ENCODE peak calls at places on chromosomes 4 and X, in four cellular contexts. N, D, K and W are unnamed samples.

GRCh38 chrX:110317079-110317819 is 636 bp downstream of the AMMECR1 start:
- DNase-seq in K (no peak), N (no peak), D (peak; percentile 2), W (peak; percentile 5)

GRCh38 chr4:23097251-23097650 is 404.5 kb downstream of the GBA3 start:
- DNase-seq in N (no peak), K (no peak), D (no peak), W (no peak)

GRCh38 chr4:167903291-167903721 is 189.0 kb upstream of the ANXA10 start:
- DNase-seq in D (no peak), N (no peak), K (no peak), W (no peak)

GRCh38 chrX:9677098-9677739 is 88.4 kb downstream of the GPR143 start:
- DNase-seq in K (no peak), D (no peak), N (peak; percentile 23), W (peak; percentile 25)

GRCh38 chr4:66555301-66555700 is 885.0 kb upstream of the EPHA5 start:
- DNase-seq in N (no peak), D (no peak), K (no peak), W (no peak)

GRCh38 chrX:102129473-102129872 is 4.0 kb downstream of the TCEAL2 start:
- DNase-seq in D (no peak), N (no peak), K (no peak), W (no peak)

GRCh38 chr4:153501578-153501977 is 35.4 kb downstream of the TMEM131L start:
- DNase-seq in D (no peak), N (no peak), K (no peak), W (no peak)

GRCh38 chr4:108396900-108397299 is 223.5 kb upstream of the RPL34 start:
- DNase-seq in K (no peak), N (no peak), D (no peak), W (no peak)

GRCh38 chr4:169988252-169988651 is 37.9 kb downstream of the MFAP3L start:
- DNase-seq in D (no peak), N (no peak), K (no peak), W (no peak)

GRCh38 chrX:21745756-21746155 is 12.2 kb downstream of the SMPX start:
- DNase-seq in N (peak; percentile 47), K (no peak), D (peak; percentile 3), W (no peak)

GRCh38 chrX:50200907-50201306 is at the start of gene AKAP4:
- DNase-seq in K (no peak), N (no peak), D (no peak), W (no peak)

GRCh38 chr4:136863756-136864155 is 668.5 kb downstream of the PCDH18 start:
- DNase-seq in N (no peak), K (no peak), D (no peak), W (no peak)